ENCODE peak calls at places on chromosome 6, in four cellular contexts. P is neural crest cell, Y is mucosa of descending colon, I is progenitor cell of endocrine pancreas. W is an unnamed sample.

GRCh38 chr6:147508073-147508870 is at the start of gene SAMD5:
- DNase-seq in Y (peak; percentile 77), P (peak; percentile 61), I (peak; percentile 53), W (peak; percentile 71)

GRCh38 chr6:2990179-2990931 is 9.3 kb upstream of the NQO2 start:
- DNase-seq in I (no peak), Y (no peak), P (no peak), W (no peak)

GRCh38 chr6:85078071-85078470 is 313.7 kb upstream of the TBX18 start:
- DNase-seq in I (no peak), Y (no peak), P (no peak), W (no peak)

GRCh38 chr6:155267411-155267810 is 3.6 kb downstream of the CLDN20 start:
- DNase-seq in Y (no peak), P (no peak), I (no peak), W (no peak)

GRCh38 chr6:28977351-28978136 is 27.6 kb downstream of the ZNF311 start:
- DNase-seq in I (no peak), Y (no peak), P (no peak), W (peak; percentile 32)

GRCh38 chr6:34248198-34248726 is 544 bp downstream of the SMIM29 start:
- DNase-seq in I (no peak), Y (peak; percentile 88), P (peak; percentile 34), W (peak; percentile 75)

GRCh38 chr6:96186516-96187195 is 170.9 kb downstream of the FUT9 start:
- DNase-seq in I (no peak), P (no peak), Y (no peak), W (no peak)

GRCh38 chr6:27138837-27139752 is 108.4 kb upstream of the PRSS16 start:
- DNase-seq in Y (peak; percentile 74), P (peak; percentile 66), I (no peak), W (peak; percentile 56)

GRCh38 chr6:169235286-169235685 is 18.4 kb downstream of the THBS2 start:
- DNase-seq in I (no peak), P (no peak), Y (no peak), W (no peak)

GRCh38 chr6:134187154-134187553 is 130.8 kb downstream of the SGK1 start:
- DNase-seq in Y (no peak), I (no peak), P (no peak), W (no peak)
- TF ChIP-seq CTCF in Y (no peak), I (no peak), P (no peak), W (no peak)

DNA sequence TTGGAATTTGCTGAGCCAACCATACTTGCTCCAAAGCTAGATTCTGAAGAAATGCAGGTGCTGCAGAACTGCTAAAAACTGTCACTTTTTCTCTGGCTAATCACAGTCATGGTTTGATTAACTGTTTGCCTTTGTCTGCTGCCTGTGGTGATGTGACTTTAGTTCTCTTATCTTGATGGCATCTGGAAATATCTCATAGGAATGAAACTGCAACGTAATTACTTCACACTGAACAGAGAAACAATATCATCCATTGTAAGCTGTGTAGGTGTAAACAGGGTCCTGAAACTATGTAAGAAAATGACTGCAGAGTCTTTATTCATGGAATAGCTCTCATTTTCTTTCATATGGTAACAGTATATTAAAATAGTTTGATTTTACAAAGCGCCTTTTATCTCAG is 721.9 kb upstream of the HS3ST5 start:
- DNase-seq in Y (no peak), P (no peak), I (no peak), W (no peak)
- TF ChIP-seq CTCF in Y (no peak), P (no peak), I (no peak), W (no peak)

DNA sequence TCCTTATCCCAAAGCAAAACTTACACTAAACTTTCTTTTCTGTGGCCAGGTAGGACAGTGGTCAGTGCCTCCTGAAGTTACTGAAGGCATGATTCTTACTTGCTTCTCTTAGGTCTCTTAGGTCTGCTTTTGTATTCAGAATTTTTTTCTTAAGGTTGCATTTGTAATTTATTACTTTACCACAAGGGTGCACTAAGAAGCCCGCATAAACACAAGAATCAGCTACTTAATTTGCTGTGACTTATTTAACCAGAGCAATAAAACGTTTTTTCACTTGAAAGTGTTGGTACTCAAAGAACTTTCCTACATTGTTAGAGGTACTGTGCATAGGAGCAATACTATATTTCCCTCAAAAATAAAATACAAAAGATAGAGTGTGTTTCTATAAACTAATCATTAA is 75.4 kb upstream of the LAMA2 start:
- DNase-seq in Y (no peak), P (no peak), I (no peak), W (no peak)
- TF ChIP-seq CTCF in Y (no peak), P (peak; percentile 67), I (peak; percentile 57), W (peak; percentile 60)

GRCh38 chr6:100165442-100165841 is 171.4 kb upstream of the MCHR2 start:
- DNase-seq in I (no peak), P (no peak), Y (no peak), W (no peak)
- TF ChIP-seq CTCF in I (no peak), P (no peak), Y (no peak), W (no peak)